ENCODE peak calls at places on chromosomes 16 and 17, in four cellular contexts. B is transverse colon, N is HFFc6, A is PC-9. Y is an unnamed sample.

GRCh38 chr17:20105539-20106291 is 96.6 kb downstream of the SPECC1 start:
- DNase-seq in B (no peak), N (no peak), A (no peak), Y (no peak)

GRCh38 chr16:81035975-81036750 is 521 bp downstream of the ATMIN start:
- DNase-seq in B (peak), N (peak), A (peak), Y (no peak)

GRCh38 chr16:67341250-67341649 is 14.6 kb downstream of the LRRC36 start:
- DNase-seq in B (no peak), N (no peak), A (no peak), Y (no peak)

GRCh38 chr16:31327675-31328225 is 27.2 kb upstream of the ITGAX start:
- DNase-seq in B (no peak), N (no peak), A (no peak), Y (no peak)

GRCh38 chr17:78176548-78177025 is 8.2 kb downstream of the SYNGR2 start:
- DNase-seq in B (peak), N (peak), A (no peak), Y (no peak)

GRCh38 chr16:84947996-84948854 is 63.1 kb downstream of the ZDHHC7 start:
- DNase-seq in B (no peak), N (no peak), A (no peak), Y (no peak)

GRCh38 chr16:50747206-50747956 is 5.5 kb downstream of the CYLD start:
- DNase-seq in B (no peak), N (no peak), A (no peak), Y (no peak)

GRCh38 chr16:81189100-81189664 is 49.3 kb upstream of the BCO1 start:
- DNase-seq in B (peak), N (peak), A (no peak), Y (no peak)